ENCODE peak calls at places on chromosomes 3 and 15, in eight cellular contexts. T is fibroblast of lung, R is neuronal stem cell, L is left lung, B is HAP-1, D is esophagus squamous epithelium, N is GM23248, G is MM.1S. U is an unnamed sample.

GRCh38 chr3:145952541-145952940 is 208.4 kb downstream of the PLOD2 start:
- DNase-seq in L (no peak), T (peak; percentile 99), N (peak; percentile 84), G (no peak), D (no peak), B (no peak), R (no peak), U (no peak)

GRCh38 chr15:81161851-81162250 is 27.8 kb downstream of the CFAP161 start:
- DNase-seq in L (no peak), T (no peak), R (no peak), N (no peak), B (no peak), G (no peak), D (no peak), U (no peak)

GRCh38 chr15:74540135-74540760 is 772 bp upstream of the ARID3B start:
- DNase-seq in B (peak; percentile 34), G (peak; percentile 43), R (no peak), T (peak; percentile 60), D (no peak), N (peak; percentile 70), L (no peak), U (no peak)

GRCh38 chr3:50525987-50526386 is 22.6 kb upstream of the CACNA2D2 start:
- DNase-seq in B (peak; percentile 73), T (peak; percentile 38), D (no peak), N (peak; percentile 67), R (no peak), G (peak; percentile 74), L (peak; percentile 79), U (no peak)

GRCh38 chr3:182914341-182914740 is 66.0 kb downstream of the DCUN1D1 start:
- DNase-seq in T (no peak), G (no peak), N (no peak), L (no peak), D (no peak), R (no peak), B (no peak), U (no peak)

GRCh38 chr3:13133011-13133410 is 59.8 kb upstream of the IQSEC1 start:
- DNase-seq in R (no peak), D (no peak), T (no peak), B (no peak), L (no peak), G (no peak), N (no peak), U (no peak)

GRCh38 chr15:78620021-78620838 is 566 bp downstream of the CHRNA3 start:
- DNase-seq in L (no peak), B (peak; percentile 76), N (peak; percentile 13), D (no peak), G (no peak), R (peak; percentile 48), T (peak; percentile 18), U (no peak)

GRCh38 chr15:73926191-73927002 is at the start of gene LOXL1:
- DNase-seq in N (peak; percentile 98), R (peak; percentile 64), G (no peak), B (peak; percentile 79), L (peak; percentile 70), D (no peak), T (peak; percentile 95), U (no peak)

GRCh38 chr3:179973931-179974361 is 62.8 kb downstream of the PEX5L start:
- DNase-seq in N (no peak), T (no peak), D (no peak), G (no peak), L (no peak), B (peak; percentile 47), R (peak; percentile 59), U (no peak)

GRCh38 chr3:156818890-156819289 is 7.3 kb upstream of the LEKR1 start:
- DNase-seq in N (peak; percentile 88), G (no peak), L (no peak), R (no peak), T (peak; percentile 92), D (no peak), B (no peak), U (no peak)

GRCh38 chr3:65811050-65811766 is 227.5 kb downstream of the MAGI1 start:
- DNase-seq in G (no peak), B (no peak), D (no peak), T (peak; percentile 81), R (no peak), L (no peak), N (peak; percentile 75), U (no peak)

GRCh38 chr15:77507911-77508310 is 87.2 kb downstream of the HMG20A start:
- DNase-seq in T (peak; percentile 76), R (no peak), D (no peak), N (peak; percentile 76), L (no peak), B (peak; percentile 59), G (no peak), U (no peak)

GRCh38 chr3:126121632-126122031 is 37.7 kb upstream of the SLC41A3 start:
- DNase-seq in B (no peak), T (no peak), G (no peak), N (no peak), L (no peak), R (no peak), D (no peak), U (no peak)

GRCh38 chr15:96359772-96360498 is 29.4 kb downstream of the NR2F2 start:
- DNase-seq in N (peak; percentile 50), G (no peak), B (peak; percentile 59), T (peak; percentile 51), L (no peak), D (no peak), R (no peak), U (no peak)

GRCh38 chr15:96358006-96358794 is 27.7 kb downstream of the NR2F2 start:
- DNase-seq in L (no peak), N (no peak), T (no peak), G (no peak), B (no peak), R (no peak), D (no peak), U (no peak)

GRCh38 chr15:96359371-96359771 is 28.9 kb downstream of the NR2F2 start:
- DNase-seq in T (no peak), N (no peak), R (no peak), G (no peak), B (no peak), L (no peak), D (no peak), U (no peak)

GRCh38 chr15:96360581-96361308 is 30.2 kb downstream of the NR2F2 start:
- DNase-seq in B (no peak), N (no peak), D (no peak), R (peak; percentile 69), T (no peak), L (no peak), G (no peak), U (no peak)

GRCh38 chr15:96358795-96359190 is 28.3 kb downstream of the NR2F2 start:
- DNase-seq in D (no peak), B (no peak), N (no peak), L (no peak), G (no peak), T (no peak), R (no peak), U (no peak)
- H3K4me3 ChIP-seq in D (peak overlapping the region; percentile 74), B (no peak overlapping the region), N (no peak overlapping the region), L (no peak overlapping the region), G (no peak overlapping the region), T (no peak overlapping the region), R (no peak overlapping the region), U (no peak overlapping the region)

DNA sequence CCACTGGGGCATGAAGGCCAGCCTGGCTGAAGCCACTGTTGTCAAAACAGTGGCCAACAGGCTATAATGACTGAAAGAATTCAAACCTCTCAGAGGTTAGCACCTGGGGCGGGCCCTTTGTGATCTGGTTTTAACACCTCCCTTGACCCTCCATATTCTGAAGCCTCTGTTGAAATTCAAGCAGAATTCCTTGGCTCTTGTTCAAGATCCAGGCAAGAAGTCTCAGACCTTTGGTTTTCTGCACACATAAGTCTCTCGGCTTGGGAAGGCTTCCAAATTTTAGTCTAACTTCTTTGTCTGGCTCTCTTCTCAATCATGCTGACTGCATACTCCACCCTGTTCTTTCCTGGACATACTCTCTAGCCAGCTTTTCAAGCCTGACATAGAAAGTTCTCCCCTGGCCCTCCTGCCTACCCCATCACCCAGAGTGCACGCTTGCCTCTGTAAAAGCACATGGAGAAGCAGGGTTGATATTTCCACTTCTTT is 144.5 kb downstream of the PDZRN3 start:
- DNase-seq in R (no peak), T (no peak), L (peak; percentile 53), B (no peak), N (peak; percentile 58), G (no peak), D (no peak), U (no peak)
- H3K4me1 ChIP-seq in R (peaks cover 4% of the 10 kb centered on the region), T (no peaks in the 10 kb centered on the region), L (no peaks in the 10 kb centered on the region), B (peaks cover 6% of the 10 kb centered on the region), N (peaks cover 20% of the 10 kb centered on the region), G (peaks cover 24% of the 10 kb centered on the region), D (no peaks in the 10 kb centered on the region), U (no peaks in the 10 kb centered on the region)

GRCh38 chr15:63797103-63797502 is 36.6 kb downstream of the HERC1 start:
- DNase-seq in L (no peak), R (no peak), D (no peak), G (no peak), B (no peak), N (no peak), T (no peak), U (no peak)

GRCh38 chr15:63794271-63794670 is 39.5 kb downstream of the HERC1 start:
- DNase-seq in R (no peak), L (no peak), D (no peak), N (no peak), G (no peak), T (no peak), B (no peak), U (no peak)

GRCh38 chr15:63792584-63792983 is 41.2 kb downstream of the HERC1 start:
- DNase-seq in R (no peak), T (no peak), G (no peak), N (peak; percentile 8), L (no peak), B (no peak), D (no peak), U (no peak)

GRCh38 chr15:63793046-63793483 is 40.7 kb downstream of the HERC1 start:
- DNase-seq in D (no peak), R (no peak), G (no peak), B (no peak), N (no peak), T (no peak), L (no peak), U (no peak)

DNA sequence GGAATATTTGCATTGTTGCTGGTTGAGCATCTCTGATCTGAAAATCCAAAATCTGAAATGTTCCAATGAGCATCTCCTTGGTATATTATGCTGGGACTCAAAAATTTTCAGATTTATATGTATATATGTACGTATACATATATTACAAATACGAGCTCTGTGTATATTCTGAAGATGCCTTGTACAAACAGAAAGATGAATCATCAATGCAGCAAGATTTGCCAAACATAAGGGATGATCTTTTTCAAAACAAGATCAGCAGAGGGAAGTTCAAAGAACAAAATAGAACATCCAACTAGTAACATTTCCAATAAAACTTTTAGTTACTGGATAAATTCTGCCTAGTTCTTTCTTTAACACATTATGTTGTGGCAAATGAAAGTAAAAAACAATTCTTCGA is 42.5 kb downstream of the HERC1 start:
- DNase-seq in R (no peak), B (no peak), T (peak; percentile 5), L (no peak), D (no peak), N (peak; percentile 64), G (no peak), U (no peak)
- H3K36me3 ChIP-seq in R (no peaks in the 10 kb centered on the region), B (no peaks in the 10 kb centered on the region), T (no peaks in the 10 kb centered on the region), L (no peaks in the 10 kb centered on the region), D (no peaks in the 10 kb centered on the region), N (no peaks in the 10 kb centered on the region), G (no peaks in the 10 kb centered on the region), U (no peaks in the 10 kb centered on the region)

DNA sequence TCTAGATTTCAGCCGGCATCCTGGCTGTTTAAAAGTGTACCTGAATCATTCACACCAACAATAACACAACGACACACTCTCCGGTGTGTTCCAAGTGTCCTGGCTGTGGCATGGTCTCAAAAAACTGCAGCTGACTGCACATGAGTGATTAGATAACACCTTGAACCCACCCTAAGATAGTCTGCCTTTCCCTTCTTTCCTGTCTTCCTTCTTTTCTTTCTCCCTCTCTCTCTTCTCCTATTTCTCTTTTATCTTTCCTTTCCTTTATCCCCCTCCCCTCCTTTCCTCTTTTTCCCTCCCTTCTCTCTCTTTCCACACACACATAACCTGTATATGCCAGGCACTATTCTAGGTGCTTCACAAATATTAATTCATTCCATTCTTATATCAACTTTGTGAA is 1.2 kb upstream of the FAH start:
- DNase-seq in R (no peak), L (no peak), B (no peak), G (no peak), N (no peak), D (no peak), T (no peak), U (no peak)
- H3K4me3 ChIP-seq in R (no peak overlapping the region), L (no peak overlapping the region), B (no peak overlapping the region), G (peak overlapping the region; percentile 62), N (peak overlapping the region; percentile 68), D (no peak overlapping the region), T (no peak overlapping the region), U (no peak overlapping the region)

U was measured in CD8-positive, alpha-beta memory T cell.